ENCODE peak calls at places on chromosomes 12 and 14, in six cellular contexts. H, A, G, L, B and S are unnamed samples.

GRCh38 chr12:80313184-80313583 is 130.9 kb upstream of the PTPRQ start:
- DNase-seq in B (peak), H (peak), L (no peak), A (no peak), G (no peak), S (no peak)

GRCh38 chr12:2544213-2544612 is 250.6 kb upstream of the FKBP4 start:
- DNase-seq in L (no peak), A (no peak), H (no peak), B (no peak), G (no peak), S (no peak)

GRCh38 chr12:72453079-72453478 is 180.9 kb downstream of the TRHDE start:
- DNase-seq in A (no peak), G (no peak), H (no peak), L (no peak), B (no peak), S (no peak)

GRCh38 chr14:57266060-57266459 is 2.6 kb downstream of the EXOC5 start:
- DNase-seq in G (no peak), L (no peak), H (peak), A (peak), B (peak), S (no peak)

GRCh38 chr12:45299132-45299692 is 83.3 kb downstream of the ANO6 start:
- DNase-seq in L (no peak), H (peak), B (peak), G (no peak), A (peak), S (no peak)

GRCh38 chr12:92394895-92395294 is 249.2 kb upstream of the BTG1 start:
- DNase-seq in A (no peak), B (no peak), L (no peak), H (no peak), G (no peak), S (no peak)

GRCh38 chr12:16573652-16574077 is 32.3 kb downstream of the LMO3 start:
- DNase-seq in L (no peak), B (peak), G (no peak), A (no peak), H (no peak), S (no peak)

GRCh38 chr12:1324099-1324498 is 270.3 kb downstream of the FBXL14 start:
- DNase-seq in L (no peak), H (no peak), A (no peak), G (no peak), B (no peak), S (no peak)

GRCh38 chr14:101113108-101113612 is 209.6 kb upstream of the RTL1 start:
- DNase-seq in A (no peak), L (no peak), B (no peak), H (no peak), G (no peak), S (no peak)

GRCh38 chr14:74638970-74639369 is 26.9 kb upstream of the LTBP2 start:
- DNase-seq in A (no peak), L (no peak), B (peak), G (no peak), H (peak), S (no peak)